ENCODE peak calls at places on chromosomes 11 and 22, in five cellular contexts. C, N, Z, H and L are unnamed samples.

GRCh38 chr11:85893378-85893777 is 38.2 kb downstream of the CCDC83 start:
- ATAC-seq in C (no peak), N (no peak), Z (no peak), H (no peak), L (no peak)

GRCh38 chr22:19523240-19524169 is 705 bp downstream of the CLDN5 start:
- ATAC-seq in Z (no peak), C (peak; percentile 65), H (no peak), N (peak; percentile 3), L (peak; percentile 24)

GRCh38 chr22:30167734-30168133 is 78.8 kb downstream of the LIF start:
- ATAC-seq in C (peak; percentile 72), N (no peak), Z (no peak), H (no peak), L (no peak)

GRCh38 chr11:75656044-75656726 is 12.7 kb downstream of the MAP6 start:
- ATAC-seq in C (no peak), N (peak; percentile 48), Z (no peak), H (no peak), L (no peak)

GRCh38 chr11:27610287-27610686 is 90.0 kb downstream of the BDNF start:
- ATAC-seq in H (no peak), Z (no peak), C (no peak), N (no peak), L (no peak)

GRCh38 chr11:103671143-103671651 is 365.2 kb upstream of the DDI1 start:
- ATAC-seq in C (no peak), H (no peak), N (no peak), Z (no peak), L (no peak)

GRCh38 chr11:130181295-130182272 is 22.0 kb downstream of the ST14 start:
- ATAC-seq in Z (no peak), N (peak; percentile 73), C (no peak), H (peak; percentile 82), L (peak; percentile 93)

GRCh38 chr22:40531951-40532900 is 104.3 kb downstream of the MRTFA start:
- ATAC-seq in N (no peak), Z (no peak), H (no peak), C (peak; percentile 49), L (no peak)

GRCh38 chr11:88507771-88508557 is 170.4 kb upstream of the CTSC start:
- ATAC-seq in Z (no peak), C (no peak), N (no peak), H (peak; percentile 87), L (no peak)

GRCh38 chr22:22687638-22688500 is 43.5 kb downstream of the GGTLC2 start:
- ATAC-seq in Z (peak; percentile 61), N (peak; percentile 78), H (peak; percentile 57), C (no peak), L (no peak)

GRCh38 chr11:11960687-11961086 is 47.7 kb downstream of the DKK3 start:
- ATAC-seq in N (no peak), C (peak; percentile 60), Z (peak; percentile 95), H (no peak), L (no peak)